ENCODE peak calls at places on chromosomes 4 and X, in seven cellular contexts. P, G, C, A, Z, F and R are unnamed samples.

GRCh38 chr4:157265281-157265680 is 44.8 kb downstream of the GRIA2 start:
- DNase-seq in P (no peak), Z (no peak), A (no peak), F (no peak), G (peak; percentile 16), C (no peak), R (no peak)

GRCh38 chrX:155329293-155329692 is 5.1 kb downstream of the CLIC2 start:
- DNase-seq in P (no peak), C (no peak), G (no peak), Z (no peak), A (no peak), F (no peak), R (no peak)

GRCh38 chrX:10633722-10634121 is 13.3 kb upstream of the MID1 start:
- DNase-seq in A (no peak), P (no peak), C (no peak), G (peak; percentile 77), F (no peak), Z (no peak), R (no peak)

GRCh38 chr4:138938371-138938699 is 77.2 kb upstream of the NOCT start:
- DNase-seq in G (peak; percentile 27), P (no peak), F (no peak), C (no peak), Z (peak; percentile 42), A (peak; percentile 27), R (no peak)

GRCh38 chr4:14196141-14196540 is 568.6 kb upstream of the BOD1L1 start:
- DNase-seq in C (peak; percentile 19), A (no peak), F (no peak), P (no peak), Z (no peak), G (no peak), R (peak; percentile 5)

GRCh38 chrX:54799046-54799445 is 991 bp upstream of the ITIH6 start:
- DNase-seq in C (no peak), Z (no peak), P (no peak), G (no peak), A (no peak), F (no peak), R (no peak)

GRCh38 chrX:23931149-23931604 is 23.4 kb downstream of the CXorf58 start:
- DNase-seq in Z (no peak), A (no peak), F (no peak), C (no peak), G (no peak), P (no peak), R (no peak)

GRCh38 chrX:71923516-71923915 is 12.9 kb downstream of the NHSL2 start:
- DNase-seq in G (no peak), C (no peak), P (no peak), A (no peak), F (no peak), Z (peak; percentile 40), R (no peak)

GRCh38 chr4:14254252-14254651 is 626.7 kb upstream of the BOD1L1 start:
- DNase-seq in Z (peak; percentile 22), P (peak; percentile 19), G (no peak), F (no peak), C (no peak), A (no peak), R (peak; percentile 9)

GRCh38 chr4:30979402-30979801 is 259.2 kb downstream of the PCDH7 start:
- DNase-seq in F (no peak), C (no peak), Z (no peak), G (no peak), A (no peak), P (no peak), R (no peak)

GRCh38 chr4:56907009-56907408 is 691 bp upstream of the REST start:
- DNase-seq in G (no peak), A (no peak), P (no peak), Z (peak; percentile 22), C (no peak), F (no peak), R (peak; percentile 27)

GRCh38 chr4:119748853-119749252 is 120.2 kb upstream of the PDE5A start:
- DNase-seq in P (no peak), G (no peak), Z (no peak), A (no peak), F (no peak), C (no peak), R (no peak)

GRCh38 chr4:105194328-105195231 is 47.9 kb downstream of the TET2 start:
- DNase-seq in G (no peak), Z (no peak), P (no peak), A (no peak), F (peak; percentile 55), C (no peak), R (no peak)

GRCh38 chrX:124388562-124388961 is 42.2 kb downstream of the SH2D1A start:
- DNase-seq in A (peak; percentile 9), F (no peak), G (peak; percentile 10), C (no peak), Z (peak; percentile 21), P (peak; percentile 45), R (peak; percentile 2)

GRCh38 chr4:108360857-108361820 is 192.4 kb upstream of the LEF1 start:
- DNase-seq in F (no peak), C (peak; percentile 15), A (no peak), P (no peak), G (no peak), Z (no peak), R (peak; percentile 79)

GRCh38 chr4:3413217-3413671 is 28.5 kb upstream of the HGFAC start:
- DNase-seq in Z (no peak), A (no peak), G (no peak), C (no peak), P (no peak), F (no peak), R (no peak)

GRCh38 chrX:43958529-43958928 is 14.7 kb downstream of the NDP start:
- DNase-seq in A (peak; percentile 72), P (peak; percentile 47), G (peak; percentile 81), F (peak; percentile 13), C (no peak), Z (peak; percentile 64), R (peak; percentile 19)

GRCh38 chr4:168835880-168836454 is 174.1 kb downstream of the CBR4 start:
- DNase-seq in G (no peak), F (no peak), A (no peak), P (no peak), C (no peak), Z (no peak), R (peak; percentile 32)

GRCh38 chr4:113958766-113959540 is 20.5 kb downstream of the ARSJ start:
- DNase-seq in C (no peak), F (no peak), P (no peak), A (peak; percentile 74), G (peak; percentile 90), Z (no peak), R (no peak)

GRCh38 chr4:1058198-1058996 is 47.0 kb downstream of the FGFRL1 start:
- DNase-seq in G (no peak), C (no peak), Z (no peak), A (no peak), P (no peak), F (no peak), R (no peak)

GRCh38 chr4:15003891-15004700 is 1.8 kb downstream of the CPEB2 start:
- DNase-seq in C (no peak), Z (peak; percentile 67), P (peak; percentile 42), F (no peak), A (no peak), G (no peak), R (no peak)

GRCh38 chrX:136731798-136732197 is 48.9 kb downstream of the ARHGEF6 start:
- DNase-seq in G (no peak), F (no peak), P (no peak), Z (no peak), C (no peak), A (no peak), R (no peak)

GRCh38 chr4:15938182-15938581 is 358 bp downstream of the FGFBP1 start:
- DNase-seq in C (no peak), P (no peak), Z (no peak), A (no peak), F (no peak), G (peak; percentile 34), R (no peak)

GRCh38 chrX:11954196-11954595 is 184.1 kb upstream of the FRMPD4 start:
- DNase-seq in F (no peak), G (no peak), P (no peak), C (no peak), Z (no peak), A (no peak), R (no peak)

GRCh38 chrX:140157611-140158010 is 192.3 kb upstream of the CXorf66 start:
- DNase-seq in Z (no peak), P (no peak), G (no peak), F (no peak), C (no peak), A (no peak), R (no peak)

GRCh38 chr4:8414377-8414776 is 26.1 kb downstream of the ACOX3 start:
- DNase-seq in A (no peak), G (no peak), F (no peak), Z (no peak), C (no peak), P (no peak), R (no peak)

GRCh38 chrX:16160729-16161128 is 6.6 kb upstream of the MAGEB17 start:
- DNase-seq in P (no peak), F (no peak), C (no peak), G (peak; percentile 66), Z (no peak), A (peak; percentile 1), R (no peak)

GRCh38 chrX:38279188-38279587 is 48.1 kb downstream of the RPGR start:
- DNase-seq in A (peak; percentile 2), P (no peak), F (no peak), C (no peak), Z (no peak), G (no peak), R (no peak)

GRCh38 chr4:183659919-183660318 is 826 bp downstream of the TRAPPC11 start:
- DNase-seq in G (no peak), C (no peak), P (no peak), Z (peak; percentile 22), F (no peak), A (no peak), R (no peak)

GRCh38 chr4:123954220-123954619 is 557.6 kb downstream of the SPRY1 start:
- DNase-seq in G (no peak), Z (no peak), P (no peak), F (no peak), A (no peak), C (no peak), R (no peak)

GRCh38 chrX:17944833-17945497 is 83.9 kb upstream of the RAI2 start:
- DNase-seq in C (no peak), G (no peak), P (peak; percentile 18), Z (peak; percentile 15), F (no peak), A (peak; percentile 7), R (peak; percentile 30)
- TF ChIP-seq JUND in C (no peak), G (no peak), P (no peak), Z (no peak), F (no peak), A (no peak), R (no peak)

GRCh38 chr4:120921456-120922389 is 803 bp downstream of the PRDM5 start:
- DNase-seq in A (no peak), F (no peak), P (no peak), G (no peak), C (no peak), Z (no peak), R (peak; percentile 47)
- TF ChIP-seq JUND in A (no peak), F (no peak), P (no peak), G (no peak), C (no peak), Z (no peak), R (no peak)

GRCh38 chr4:185328586-185328985 is 67.1 kb downstream of the LRP2BP start:
- DNase-seq in A (no peak), Z (no peak), P (no peak), G (no peak), F (no peak), C (no peak), R (no peak)
- TF ChIP-seq JUND in A (no peak), Z (no peak), P (no peak), G (no peak), F (no peak), C (no peak), R (no peak)

GRCh38 chr4:72525938-72526337 is 43.1 kb downstream of the ADAMTS3 start:
- DNase-seq in G (no peak), Z (no peak), A (no peak), P (no peak), F (no peak), C (no peak), R (no peak)
- TF ChIP-seq JUND in G (no peak), Z (no peak), A (no peak), P (no peak), F (no peak), C (no peak), R (no peak)